ENCODE peak calls at places on chromosomes 6 and 20, in seven cellular contexts. A is gastrocnemius medialis, R is A549, V is left ventricle myocardium inferior, G is hepatocyte, J is astrocyte of the cerebellum, T is right lobe of liver. K is an unnamed sample.

GRCh38 chr6:151763938-151764680 is 43.4 kb upstream of the ESR1 start:
- DNase-seq in A (peak; percentile 84), R (peak; percentile 58), V (peak; percentile 95), G (peak; percentile 77), J (peak; percentile 29), T (peak; percentile 94), K (peak; percentile 94)

GRCh38 chr6:169803291-169803811 is 51.9 kb downstream of the ERMARD start:
- DNase-seq in A (no peak), R (no peak), V (no peak), G (no peak), J (no peak), T (no peak), K (no peak)

GRCh38 chr6:80523029-80523428 is 416.6 kb downstream of the BCKDHB start:
- DNase-seq in A (no peak), R (no peak), V (no peak), G (no peak), J (peak; percentile 40), T (no peak), K (no peak)

GRCh38 chr6:134757911-134758361 is 192.0 kb downstream of the ALDH8A1 start:
- DNase-seq in A (no peak), R (no peak), V (no peak), G (peak; percentile 13), J (no peak), T (no peak), K (peak; percentile 37)

GRCh38 chr6:20700375-20700774 is 166.1 kb downstream of the CDKAL1 start:
- DNase-seq in A (no peak), R (no peak), V (no peak), G (no peak), J (no peak), T (no peak), K (no peak)

GRCh38 chr20:4076671-4077070 is 61.3 kb upstream of the RNF24 start:
- DNase-seq in A (no peak), R (no peak), V (no peak), G (no peak), J (peak; percentile 91), T (no peak), K (peak; percentile 54)

GRCh38 chr6:155315516-155315871 is 1.2 kb upstream of the TFB1M start:
- DNase-seq in A (no peak), R (no peak), V (no peak), G (no peak), J (no peak), T (no peak), K (no peak)

GRCh38 chr20:23081263-23081811 is 4.8 kb downstream of the CD93 start:
- DNase-seq in A (no peak), R (no peak), V (no peak), G (no peak), J (no peak), T (no peak), K (no peak)

GRCh38 chr6:101395345-101395744 is 1.8 kb downstream of the GRIK2 start:
- DNase-seq in A (no peak), R (no peak), V (no peak), G (no peak), J (no peak), T (no peak), K (no peak)

GRCh38 chr6:101391772-101392560 is 1.5 kb upstream of the GRIK2 start:
- DNase-seq in A (no peak), R (no peak), V (no peak), G (no peak), J (no peak), T (no peak), K (no peak)

GRCh38 chr6:101396552-101397173 is 3.2 kb downstream of the GRIK2 start:
- DNase-seq in A (no peak), R (no peak), V (peak; percentile 57), G (peak; percentile 83), J (peak; percentile 64), T (peak; percentile 65), K (peak; percentile 61)

GRCh38 chr6:101392561-101393230 is 812 bp upstream of the GRIK2 start:
- DNase-seq in A (no peak), R (no peak), V (no peak), G (no peak), J (no peak), T (no peak), K (no peak)

GRCh38 chr6:101393291-101394251 is at the start of gene GRIK2:
- DNase-seq in A (no peak), R (peak; percentile 17), V (no peak), G (peak; percentile 75), J (no peak), T (no peak), K (peak; percentile 57)
- H3K4me3 ChIP-seq in A (peak within 1 kb of the TSS; percentile 53), R (peak within 1 kb of the TSS; percentile 49), V (peak within 1 kb of the TSS; percentile 69), G (peak within 1 kb of the TSS; percentile 88), J (peak within 1 kb of the TSS; percentile 43), T (no peak within 1 kb of the TSS), K (no peak within 1 kb of the TSS)

DNA sequence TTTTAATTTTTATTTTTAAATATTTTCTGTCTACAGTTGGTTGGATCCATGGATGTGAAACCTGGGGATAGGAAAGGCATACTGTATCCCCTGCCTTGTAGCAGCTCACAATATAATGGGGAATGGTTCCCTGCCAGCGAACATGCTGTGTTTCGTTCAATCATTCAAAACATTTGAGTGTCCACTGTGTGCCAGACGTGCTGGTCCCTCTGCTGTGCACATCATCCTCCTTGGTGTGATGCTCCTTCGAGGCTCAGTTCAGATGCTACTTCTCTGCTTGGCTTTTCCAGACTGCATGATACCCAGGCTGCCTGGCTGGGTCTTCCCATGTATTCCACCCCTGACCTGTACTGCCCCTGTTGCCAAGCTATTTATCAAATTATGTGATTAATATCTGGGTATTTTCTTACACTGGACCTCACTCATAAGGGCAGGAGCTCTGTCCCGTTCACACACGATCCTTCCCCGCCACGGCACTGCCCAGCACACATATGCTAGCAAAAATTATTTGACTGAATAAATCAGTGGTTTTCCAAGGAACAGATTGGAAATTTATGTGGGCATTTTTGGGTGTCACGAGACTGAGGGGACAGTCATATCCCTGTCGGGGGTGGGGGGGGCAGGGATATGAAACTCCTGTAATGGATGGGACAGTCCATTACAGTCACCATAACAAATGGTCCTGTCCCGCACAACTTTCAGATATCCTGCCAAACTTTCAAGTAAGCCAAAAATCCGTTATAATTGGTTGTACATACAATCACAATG is 4.9 kb downstream of the SDCBP2 start:
- DNase-seq in A (no peak), R (no peak), V (no peak), G (no peak), J (no peak), T (no peak), K (peak; percentile 8)
- H3K4me3 ChIP-seq in A (peak overlapping the region; percentile 88), R (no peak overlapping the region), V (peak overlapping the region; percentile 87), G (no peak overlapping the region), J (no peak overlapping the region), T (no peak overlapping the region), K (no peak overlapping the region)

GRCh38 chr6:1395496-1395895 is 6.1 kb downstream of the FOXF2 start:
- DNase-seq in A (no peak), R (no peak), V (no peak), G (no peak), J (no peak), T (no peak), K (no peak)

GRCh38 chr6:1396952-1397868 is 7.8 kb downstream of the FOXF2 start:
- DNase-seq in A (peak; percentile 35), R (peak; percentile 55), V (peak; percentile 55), G (peak; percentile 90), J (peak; percentile 35), T (peak; percentile 58), K (peak; percentile 64)

GRCh38 chr6:1393641-1394283 is 4.4 kb downstream of the FOXF2 start:
- DNase-seq in A (no peak), R (no peak), V (no peak), G (no peak), J (no peak), T (no peak), K (no peak)

GRCh38 chr6:1394591-1395463 is 5.5 kb downstream of the FOXF2 start:
- DNase-seq in A (no peak), R (no peak), V (no peak), G (no peak), J (no peak), T (no peak), K (no peak)

DNA sequence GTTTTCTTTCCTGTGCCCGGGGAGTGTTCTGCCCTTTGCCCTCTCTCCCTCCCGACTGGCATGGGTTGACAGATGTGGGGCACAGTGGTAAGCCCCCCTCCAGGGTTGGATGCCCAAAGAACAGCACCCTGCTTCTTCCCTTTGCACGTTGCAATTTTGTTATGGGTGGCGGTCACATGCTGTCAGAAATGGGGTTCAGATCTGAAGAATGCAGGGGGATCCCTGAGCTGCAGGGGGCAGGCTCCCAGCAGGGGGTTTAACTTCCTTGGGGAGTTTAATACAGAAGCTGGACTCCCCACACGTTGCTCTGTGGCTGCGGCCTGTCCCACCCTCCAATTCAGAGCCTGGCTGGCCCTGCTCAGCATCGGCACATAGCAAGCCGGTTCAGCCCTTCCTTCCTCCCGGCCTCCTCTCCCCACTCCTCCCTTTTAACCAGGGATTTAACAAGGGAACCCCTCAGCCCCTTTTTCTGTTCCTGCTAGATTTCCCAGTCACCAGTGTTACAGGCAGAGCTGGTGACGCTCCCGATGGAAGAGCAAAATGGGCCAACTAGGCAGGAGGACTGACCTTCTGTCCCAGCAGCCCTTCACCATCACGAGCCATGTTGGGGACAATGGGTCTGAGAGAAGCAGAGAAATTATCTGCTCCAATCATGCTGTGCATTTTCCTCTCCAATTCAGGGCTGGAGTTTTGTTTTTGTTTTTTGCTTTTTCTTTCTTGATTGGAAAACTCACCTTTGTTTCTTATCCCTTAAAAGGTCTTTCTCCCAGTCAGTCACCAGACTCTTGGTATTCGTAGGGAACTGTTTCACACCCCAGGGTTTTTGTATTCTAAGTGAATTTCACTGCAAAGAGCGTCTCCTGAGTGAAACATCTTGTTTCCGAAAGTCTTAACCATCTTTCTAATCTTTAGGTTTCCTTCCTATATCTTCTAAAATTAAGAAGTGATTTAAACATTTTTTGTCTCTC is 6.8 kb downstream of the FOXF2 start:
- DNase-seq in A (no peak), R (no peak), V (no peak), G (no peak), J (no peak), T (no peak), K (no peak)
- H3K4me3 ChIP-seq in A (no peak overlapping the region), R (no peak overlapping the region), V (no peak overlapping the region), G (peak overlapping the region; percentile 0), J (no peak overlapping the region), T (no peak overlapping the region), K (no peak overlapping the region)

GRCh38 chr6:32088487-32089049 is 20.6 kb downstream of the TNXB start:
- DNase-seq in A (no peak), R (no peak), V (no peak), G (no peak), J (no peak), T (no peak), K (no peak)

GRCh38 chr6:32086661-32087573 is 22.2 kb downstream of the TNXB start:
- DNase-seq in A (no peak), R (no peak), V (no peak), G (no peak), J (peak; percentile 67), T (no peak), K (no peak)

GRCh38 chr6:32089082-32089828 is 19.9 kb downstream of the TNXB start:
- DNase-seq in A (no peak), R (no peak), V (no peak), G (no peak), J (no peak), T (no peak), K (no peak)

GRCh38 chr6:32085759-32086458 is 23.2 kb downstream of the TNXB start:
- DNase-seq in A (no peak), R (no peak), V (no peak), G (no peak), J (no peak), T (no peak), K (no peak)

DNA sequence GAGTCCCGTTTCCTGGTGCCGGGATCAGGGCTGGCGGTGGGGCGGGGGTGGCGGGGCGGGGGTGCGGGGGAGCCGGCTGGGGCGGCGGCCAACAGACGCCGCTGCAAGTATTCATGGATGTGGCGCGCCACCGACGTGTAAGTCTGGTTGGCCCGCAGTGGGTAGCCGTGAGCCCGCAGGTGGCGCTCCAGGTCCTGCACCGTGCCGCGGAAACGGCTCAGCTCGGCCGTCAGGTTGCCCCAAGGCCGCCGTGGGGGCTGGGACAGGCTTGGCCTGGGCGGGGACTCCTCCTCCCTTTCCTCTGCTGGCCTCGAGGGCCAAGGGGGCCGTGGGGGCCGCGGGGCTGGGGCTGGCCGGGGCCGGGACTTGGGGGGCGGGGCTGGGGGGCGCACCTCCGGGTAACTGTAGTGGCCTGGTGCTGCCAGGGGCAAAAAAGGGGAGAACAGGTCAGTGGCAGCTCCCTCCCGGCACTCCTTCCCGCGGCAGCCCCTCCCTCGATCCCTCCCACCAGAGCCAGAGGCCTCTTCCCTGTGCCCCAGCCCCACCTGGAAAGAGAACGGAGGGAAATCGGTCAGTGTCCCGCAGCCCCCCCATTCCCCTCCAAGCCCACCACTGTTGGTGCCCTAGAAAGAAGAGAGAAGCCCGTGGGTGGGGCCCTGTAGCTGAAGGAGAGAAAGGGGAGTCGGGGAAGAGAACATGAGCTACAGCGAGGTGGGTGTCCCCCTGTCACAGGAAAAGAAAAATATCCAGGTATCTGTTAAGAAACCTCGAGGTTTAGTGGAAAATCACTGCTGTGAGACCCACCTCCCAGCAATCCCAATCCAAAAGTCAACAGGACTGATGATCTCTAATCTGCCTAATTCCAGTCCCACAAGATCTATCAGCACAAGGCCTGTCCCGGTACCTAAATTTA is 21.3 kb downstream of the TNXB start:
- DNase-seq in A (peak; percentile 46), R (peak; percentile 63), V (peak; percentile 85), G (peak; percentile 96), J (no peak), T (peak; percentile 82), K (peak; percentile 86)
- H3K4me3 ChIP-seq in A (peak overlapping the region; percentile 28), R (peak overlapping the region; percentile 33), V (peak overlapping the region; percentile 52), G (no peak overlapping the region), J (no peak overlapping the region), T (no peak overlapping the region), K (no peak overlapping the region)

K was measured in body of pancreas.